ENCODE peak calls at places on chromosomes 5 and 9, in nine cellular contexts. One of them, this sample, is unnamed.
A peak's percentile ranks its signal among the peaks of the same experiment; 100 is the strongest.

GRCh38 chr5:147483961-147484707 is 25.7 kb downstream of the DPYSL3 start:
- DNase-seq in H1: no peak
- DNase-seq in transverse colon: peak; percentile 33
- DNase-seq in SK-N-SH: peak; percentile 73
- DNase-seq in HCT116: no peak
- DNase-seq in HL-60: no peak
- DNase-seq in endothelial cell of umbilical vein: peak; percentile 99
- DNase-seq in prostate gland: no peak
- DNase-seq in GM12878: no peak
- DNase-seq in this sample: no peak

GRCh38 chr5:458547-459353 is 15.8 kb downstream of the EXOC3 start:
- DNase-seq in GM12878: peak; percentile 56
- DNase-seq in HL-60: no peak
- DNase-seq in H1: no peak
- DNase-seq in prostate gland: no peak
- DNase-seq in endothelial cell of umbilical vein: peak; percentile 8
- DNase-seq in transverse colon: peak; percentile 5
- DNase-seq in SK-N-SH: no peak
- DNase-seq in HCT116: no peak
- DNase-seq in this sample: no peak

GRCh38 chr5:126449751-126450271 is 26.6 kb downstream of the GRAMD2B start:
- DNase-seq in transverse colon: no peak
- DNase-seq in HL-60: no peak
- DNase-seq in H1: no peak
- DNase-seq in prostate gland: no peak
- DNase-seq in HCT116: no peak
- DNase-seq in SK-N-SH: no peak
- DNase-seq in endothelial cell of umbilical vein: peak; percentile 49
- DNase-seq in GM12878: peak; percentile 79
- DNase-seq in this sample: no peak

GRCh38 chr5:127878174-127878750 is 175.1 kb downstream of the CCDC192 start:
- DNase-seq in H1: peak; percentile 13
- DNase-seq in SK-N-SH: peak; percentile 12
- DNase-seq in prostate gland: peak; percentile 25
- DNase-seq in transverse colon: peak; percentile 75
- DNase-seq in endothelial cell of umbilical vein: peak; percentile 71
- DNase-seq in HL-60: peak; percentile 22
- DNase-seq in GM12878: no peak
- DNase-seq in HCT116: peak; percentile 62
- DNase-seq in this sample: peak; percentile 76

GRCh38 chr9:89137548-89138462 is 40.8 kb downstream of the SHC3 start:
- DNase-seq in GM12878: no peak
- DNase-seq in H1: no peak
- DNase-seq in prostate gland: peak; percentile 15
- DNase-seq in transverse colon: peak; percentile 36
- DNase-seq in SK-N-SH: no peak
- DNase-seq in HCT116: peak; percentile 59
- DNase-seq in endothelial cell of umbilical vein: peak; percentile 91
- DNase-seq in HL-60: peak; percentile 5
- DNase-seq in this sample: no peak

GRCh38 chr9:124439661-124440243 is 10.5 kb upstream of the ADGRD2 start:
- DNase-seq in transverse colon: no peak
- DNase-seq in SK-N-SH: no peak
- DNase-seq in HL-60: no peak
- DNase-seq in H1: no peak
- DNase-seq in endothelial cell of umbilical vein: no peak
- DNase-seq in HCT116: no peak
- DNase-seq in prostate gland: no peak
- DNase-seq in GM12878: no peak
- DNase-seq in this sample: no peak

GRCh38 chr9:125246261-125246667 is 5.1 kb upstream of the HSPA5 start:
- DNase-seq in transverse colon: no peak
- DNase-seq in prostate gland: no peak
- DNase-seq in HL-60: no peak
- DNase-seq in SK-N-SH: no peak
- DNase-seq in HCT116: no peak
- DNase-seq in GM12878: no peak
- DNase-seq in H1: no peak
- DNase-seq in endothelial cell of umbilical vein: no peak
- DNase-seq in this sample: no peak

GRCh38 chr5:52827815-52828214 is 40.1 kb downstream of the ITGA1 start:
- DNase-seq in transverse colon: no peak
- DNase-seq in prostate gland: no peak
- DNase-seq in HCT116: no peak
- DNase-seq in endothelial cell of umbilical vein: no peak
- DNase-seq in HL-60: no peak
- DNase-seq in SK-N-SH: no peak
- DNase-seq in GM12878: no peak
- DNase-seq in H1: no peak
- DNase-seq in this sample: no peak

GRCh38 chr9:124008855-124009834 is 2.4 kb upstream of the LHX2 start:
- DNase-seq in prostate gland: no peak
- DNase-seq in GM12878: no peak
- DNase-seq in H1: no peak
- DNase-seq in HL-60: no peak
- DNase-seq in SK-N-SH: no peak
- DNase-seq in endothelial cell of umbilical vein: no peak
- DNase-seq in HCT116: no peak
- DNase-seq in transverse colon: no peak
- DNase-seq in this sample: no peak

GRCh38 chr5:179158556-179158955 is 98.4 kb downstream of the ZNF354C start:
- DNase-seq in HL-60: no peak
- DNase-seq in H1: no peak
- DNase-seq in SK-N-SH: no peak
- DNase-seq in endothelial cell of umbilical vein: no peak
- DNase-seq in transverse colon: no peak
- DNase-seq in GM12878: no peak
- DNase-seq in prostate gland: no peak
- DNase-seq in HCT116: no peak
- DNase-seq in this sample: no peak
- TF ChIP-seq POLR2AphosphoS5 in HL-60: no peak
- TF ChIP-seq POLR2AphosphoS5 in H1: no peak
- TF ChIP-seq POLR2AphosphoS5 in SK-N-SH: no peak
- TF ChIP-seq POLR2AphosphoS5 in endothelial cell of umbilical vein: no peak
- TF ChIP-seq POLR2AphosphoS5 in transverse colon: no peak
- TF ChIP-seq POLR2AphosphoS5 in GM12878: no peak
- TF ChIP-seq POLR2AphosphoS5 in prostate gland: no peak
- TF ChIP-seq POLR2AphosphoS5 in HCT116: no peak
- TF ChIP-seq POLR2AphosphoS5 in this sample: no peak

GRCh38 chr5:55544341-55544740 is 9.6 kb upstream of the PLPP1 start:
- DNase-seq in HCT116: no peak
- DNase-seq in prostate gland: no peak
- DNase-seq in H1: no peak
- DNase-seq in endothelial cell of umbilical vein: no peak
- DNase-seq in SK-N-SH: no peak
- DNase-seq in GM12878: no peak
- DNase-seq in HL-60: no peak
- DNase-seq in transverse colon: no peak
- DNase-seq in this sample: no peak

GRCh38 chr5:55551298-55551846 is 16.6 kb upstream of the PLPP1 start:
- DNase-seq in transverse colon: no peak
- DNase-seq in SK-N-SH: no peak
- DNase-seq in H1: no peak
- DNase-seq in GM12878: no peak
- DNase-seq in prostate gland: peak; percentile 39
- DNase-seq in HCT116: no peak
- DNase-seq in HL-60: no peak
- DNase-seq in endothelial cell of umbilical vein: no peak
- DNase-seq in this sample: no peak

GRCh38 chr5:55551904-55552303 is 17.1 kb upstream of the PLPP1 start:
- DNase-seq in H1: no peak
- DNase-seq in HCT116: no peak
- DNase-seq in prostate gland: no peak
- DNase-seq in SK-N-SH: no peak
- DNase-seq in transverse colon: no peak
- DNase-seq in endothelial cell of umbilical vein: no peak
- DNase-seq in GM12878: no peak
- DNase-seq in HL-60: no peak
- DNase-seq in this sample: no peak

GRCh38 chr5:55547792-55548191 is 13.0 kb upstream of the PLPP1 start:
- DNase-seq in SK-N-SH: no peak
- DNase-seq in endothelial cell of umbilical vein: no peak
- DNase-seq in GM12878: no peak
- DNase-seq in HL-60: no peak
- DNase-seq in HCT116: no peak
- DNase-seq in H1: no peak
- DNase-seq in prostate gland: no peak
- DNase-seq in transverse colon: no peak
- DNase-seq in this sample: no peak

GRCh38 chr5:55546991-55547390 is 12.2 kb upstream of the PLPP1 start:
- DNase-seq in endothelial cell of umbilical vein: no peak
- DNase-seq in SK-N-SH: no peak
- DNase-seq in HCT116: no peak
- DNase-seq in prostate gland: no peak
- DNase-seq in HL-60: no peak
- DNase-seq in transverse colon: peak; percentile 29
- DNase-seq in GM12878: no peak
- DNase-seq in H1: no peak
- DNase-seq in this sample: no peak
- TF ChIP-seq CTCF in endothelial cell of umbilical vein: no peak
- TF ChIP-seq CTCF in SK-N-SH: no peak
- TF ChIP-seq CTCF in HCT116: peak; percentile 29
- TF ChIP-seq CTCF in prostate gland: no peak
- TF ChIP-seq CTCF in HL-60: no peak
- TF ChIP-seq CTCF in transverse colon: peak; percentile 27
- TF ChIP-seq CTCF in GM12878: peak; percentile 3
- TF ChIP-seq CTCF in H1: no peak
- TF ChIP-seq CTCF in this sample: peak; percentile 15

GRCh38 chr9:114371986-114372917 is 15.5 kb downstream of the AKNA start:
- DNase-seq in HL-60: peak; percentile 86
- DNase-seq in H1: no peak
- DNase-seq in SK-N-SH: peak; percentile 77
- DNase-seq in endothelial cell of umbilical vein: peak; percentile 13
- DNase-seq in prostate gland: no peak
- DNase-seq in GM12878: no peak
- DNase-seq in transverse colon: peak; percentile 45
- DNase-seq in HCT116: no peak
- DNase-seq in this sample: no peak
- TF ChIP-seq POLR2AphosphoS5 in HL-60: no peak
- TF ChIP-seq POLR2AphosphoS5 in H1: no peak
- TF ChIP-seq POLR2AphosphoS5 in SK-N-SH: no peak
- TF ChIP-seq POLR2AphosphoS5 in endothelial cell of umbilical vein: no peak
- TF ChIP-seq POLR2AphosphoS5 in prostate gland: no peak
- TF ChIP-seq POLR2AphosphoS5 in GM12878: no peak
- TF ChIP-seq POLR2AphosphoS5 in transverse colon: peak; percentile 44
- TF ChIP-seq POLR2AphosphoS5 in HCT116: no peak
- TF ChIP-seq POLR2AphosphoS5 in this sample: no peak

DNA sequence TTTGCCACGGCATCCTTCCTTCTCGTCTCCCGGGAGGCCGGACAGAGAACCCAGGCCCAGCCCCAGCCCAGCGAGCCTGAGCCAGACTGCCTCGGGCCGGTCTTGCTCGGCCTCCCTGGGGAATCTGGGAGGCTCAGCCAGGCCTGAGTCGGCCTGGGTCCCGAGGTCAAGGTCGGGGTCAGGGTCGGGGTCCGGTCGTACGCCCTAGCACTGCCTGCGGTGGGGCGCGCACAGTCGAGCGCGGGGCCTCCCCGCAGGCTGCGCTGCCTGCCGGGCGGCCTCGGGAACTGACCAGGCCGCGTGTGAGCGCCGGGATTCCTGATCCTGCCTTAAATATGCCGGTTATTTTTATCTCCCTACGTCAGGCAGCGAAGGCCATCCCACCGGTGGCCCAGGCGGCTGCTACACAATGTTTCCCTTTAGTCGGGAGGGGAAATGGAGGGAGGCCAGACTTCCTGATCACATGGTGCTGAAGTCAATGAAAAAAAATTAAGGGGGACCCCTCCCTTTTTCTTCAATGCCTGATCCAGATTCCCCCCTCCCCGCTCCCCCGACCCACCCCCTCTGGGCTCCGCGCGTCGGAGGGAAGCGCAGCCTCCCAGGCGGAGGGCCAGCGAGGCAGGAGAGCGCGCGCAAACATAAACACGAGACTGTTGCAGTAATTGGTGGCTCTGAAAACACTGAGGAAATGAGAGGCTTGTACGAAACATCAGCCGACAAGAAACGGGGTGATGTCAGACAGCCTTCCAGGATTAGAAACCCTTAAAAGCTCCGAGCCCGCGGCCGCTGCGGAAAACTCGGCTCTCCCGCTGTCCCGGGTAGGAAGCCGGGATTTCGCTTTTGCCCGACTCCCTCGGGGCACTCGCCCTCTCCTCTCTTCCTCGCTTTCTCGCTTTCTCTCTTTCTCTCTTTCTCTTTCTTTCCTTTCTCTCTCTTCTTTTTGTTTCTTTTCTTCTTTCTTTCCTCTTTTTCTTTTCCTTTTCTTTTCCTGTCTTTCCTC is 148.2 kb upstream of the KLF4 start:
- DNase-seq in GM12878: no peak
- DNase-seq in H1: no peak
- DNase-seq in transverse colon: peak; percentile 80
- DNase-seq in SK-N-SH: peak; percentile 57
- DNase-seq in HL-60: no peak
- DNase-seq in prostate gland: peak; percentile 61
- DNase-seq in endothelial cell of umbilical vein: peak; percentile 99
- DNase-seq in HCT116: no peak
- DNase-seq in this sample: peak; percentile 68
- TF ChIP-seq CTCF in GM12878: no peak
- TF ChIP-seq CTCF in H1: no peak
- TF ChIP-seq CTCF in transverse colon: no peak
- TF ChIP-seq CTCF in SK-N-SH: no peak
- TF ChIP-seq CTCF in HL-60: no peak
- TF ChIP-seq CTCF in prostate gland: no peak
- TF ChIP-seq CTCF in endothelial cell of umbilical vein: peak; percentile 13
- TF ChIP-seq CTCF in HCT116: no peak
- TF ChIP-seq CTCF in this sample: no peak